ENCODE peak calls at places on chromosome 6, in seven cellular contexts. Q is NCI-H1694 treated with DMSO at 0.1 percent for 48 hours; W is left colon; D is T-helper 1 cell; L is stimulated activated CD8-positive, alpha-beta memory T cell treated with anti-CD3 and anti-CD28 coated beads, Interleukin-7, amount 100 ng/mL, for 1 hour; P is activated naive CD4-positive, alpha-beta T cell; B is endothelial cell. O is an unnamed sample.

GRCh38 chr6:36224918-36225461 is 28.4 kb downstream of the BRPF3 start:
- DNase-seq in Q (no peak), W (no peak), D (no peak), L (no peak), P (no peak), B (no peak), O (no peak)

GRCh38 chr6:148771212-148771601 is 24.4 kb downstream of the UST start:
- DNase-seq in Q (no peak), W (peak; percentile 30), D (no peak), L (no peak), P (no peak), B (no peak), O (peak; percentile 80)

GRCh38 chr6:54085526-54085925 is 25.7 kb upstream of the MLIP start:
- DNase-seq in Q (no peak), W (no peak), D (no peak), L (no peak), P (no peak), B (no peak), O (no peak)

GRCh38 chr6:4727671-4728435 is 48.4 kb upstream of the CDYL start:
- DNase-seq in Q (peak; percentile 11), W (peak; percentile 53), D (no peak), L (no peak), P (no peak), B (no peak), O (peak; percentile 9)

GRCh38 chr6:47097092-47097945 is 55.2 kb upstream of the ADGRF1 start:
- DNase-seq in Q (peak; percentile 55), W (peak; percentile 78), D (no peak), L (no peak), P (no peak), B (peak; percentile 66), O (peak; percentile 77)

GRCh38 chr6:39339557-39340555 is 17.4 kb upstream of the KCNK16 start:
- DNase-seq in Q (no peak), W (no peak), D (no peak), L (no peak), P (no peak), B (no peak), O (peak; percentile 89)

GRCh38 chr6:146410851-146411595 is 132.6 kb upstream of the RAB32 start:
- DNase-seq in Q (no peak), W (no peak), D (no peak), L (no peak), P (no peak), B (no peak), O (no peak)

GRCh38 chr6:169250660-169251059 is 3.0 kb downstream of the THBS2 start:
- DNase-seq in Q (no peak), W (no peak), D (no peak), L (no peak), P (no peak), B (no peak), O (peak; percentile 13)

GRCh38 chr6:17120019-17120418 is 18.2 kb downstream of the STMND1 start:
- DNase-seq in Q (no peak), W (no peak), D (no peak), L (no peak), P (no peak), B (no peak), O (no peak)

GRCh38 chr6:81557811-81558210 is 194.7 kb downstream of the TENT5A start:
- DNase-seq in Q (no peak), W (no peak), D (no peak), L (no peak), P (no peak), B (no peak), O (no peak)

GRCh38 chr6:146972526-146972925 is 231.7 kb upstream of the STXBP5 start:
- DNase-seq in Q (no peak), W (no peak), D (no peak), L (no peak), P (no peak), B (no peak), O (no peak)

GRCh38 chr6:152004036-152004566 is 196.6 kb downstream of the ESR1 start:
- DNase-seq in Q (no peak), W (no peak), D (no peak), L (no peak), P (no peak), B (no peak), O (no peak)

GRCh38 chr6:163688971-163689370 is 274.5 kb downstream of the QKI start:
- DNase-seq in Q (no peak), W (no peak), D (no peak), L (no peak), P (no peak), B (no peak), O (no peak)

GRCh38 chr6:41568585-41569384 is 22.6 kb downstream of the FOXP4 start:
- DNase-seq in Q (no peak), W (no peak), D (no peak), L (no peak), P (no peak), B (no peak), O (peak; percentile 59)

GRCh38 chr6:138555294-138555988 is 56.1 kb upstream of the NHSL1 start:
- DNase-seq in Q (no peak), W (no peak), D (no peak), L (no peak), P (no peak), B (no peak), O (no peak)

O was measured in NCI-H345.